ENCODE peak calls at places on chromosomes 7 and 10, in seven cellular contexts. H is OCI-LY7, L is H9, F is mammary epithelial cell, U is kidney, N is psoas muscle, G is left lung. S is an unnamed sample. For H3K4me1, the result is how much of the 10 kb centered on the place peaks cover.

GRCh38 chr10:19719320-19719719 is 96.9 kb upstream of the PLXDC2 start:
- DNase-seq in H (no peak), L (no peak), F (no peak), U (no peak), N (no peak), G (no peak), S (no peak)

GRCh38 chr7:88490911-88491310 is 184.2 kb upstream of the STEAP4 start:
- DNase-seq in H (no peak), L (no peak), F (no peak), U (no peak), N (no peak), G (no peak), S (no peak)

GRCh38 chr7:73876361-73876760 is 15.4 kb downstream of the TMEM270 start:
- DNase-seq in H (no peak), L (no peak), F (no peak), U (no peak), N (no peak), G (no peak), S (no peak)

GRCh38 chr10:22022257-22023051 is 18.9 kb upstream of the DNAJC1 start:
- DNase-seq in H (peak), L (no peak), F (no peak), U (no peak), N (peak), G (no peak), S (no peak)

GRCh38 chr10:129031233-129032150 is 435.5 kb upstream of the MGMT start:
- DNase-seq in H (peak), L (peak), F (peak), U (peak), N (peak), G (no peak), S (no peak)

GRCh38 chr7:46775776-46776175 is 806.1 kb downstream of the TNS3 start:
- DNase-seq in H (no peak), L (no peak), F (no peak), U (no peak), N (no peak), G (no peak), S (no peak)

GRCh38 chr7:107044347-107045194 is at the start of gene PRKAR2B:
- DNase-seq in H (peak), L (peak), F (peak), U (peak), N (peak), G (peak), S (no peak)

GRCh38 chr7:158316466-158317031 is 271.1 kb downstream of the PTPRN2 start:
- DNase-seq in H (no peak), L (peak), F (no peak), U (no peak), N (no peak), G (no peak), S (no peak)

GRCh38 chr10:22461891-22462290 is 116.6 kb downstream of the SPAG6 start:
- DNase-seq in H (no peak), L (no peak), F (no peak), U (no peak), N (no peak), G (no peak), S (no peak)

GRCh38 chr10:33279791-33280190 is 54.7 kb downstream of the NRP1 start:
- DNase-seq in H (no peak), L (no peak), F (peak), U (no peak), N (no peak), G (no peak), S (no peak)

GRCh38 chr10:44806895-44807294 is 104.2 kb upstream of the TMEM72 start:
- DNase-seq in H (no peak), L (no peak), F (no peak), U (no peak), N (no peak), G (no peak), S (no peak)

GRCh38 chr7:142583424-142583823 is 165.8 kb upstream of the PRSS1 start:
- DNase-seq in H (no peak), L (no peak), F (peak), U (no peak), N (peak), G (no peak), S (peak)

GRCh38 chr7:36653011-36653670 is 71.2 kb downstream of the AOAH start:
- DNase-seq in H (no peak), L (no peak), F (peak), U (no peak), N (no peak), G (no peak), S (no peak)

GRCh38 chr10:131231965-131232541 is 79.5 kb downstream of the TCERG1L start:
- DNase-seq in H (no peak), L (no peak), F (no peak), U (no peak), N (no peak), G (no peak), S (no peak)

GRCh38 chr7:29087840-29088169 is 58.5 kb downstream of the CPVL start:
- DNase-seq in H (no peak), L (no peak), F (no peak), U (no peak), N (no peak), G (no peak), S (no peak)

GRCh38 chr7:22140597-22140996 is 194.9 kb upstream of the CDCA7L start:
- DNase-seq in H (no peak), L (no peak), F (no peak), U (no peak), N (no peak), G (no peak), S (no peak)

GRCh38 chr7:22137026-22137425 is 191.3 kb upstream of the CDCA7L start:
- DNase-seq in H (no peak), L (no peak), F (no peak), U (no peak), N (no peak), G (no peak), S (no peak)

GRCh38 chr7:22138106-22138505 is 192.4 kb upstream of the CDCA7L start:
- DNase-seq in H (no peak), L (no peak), F (no peak), U (no peak), N (no peak), G (no peak), S (no peak)

GRCh38 chr7:22138886-22139285 is 193.2 kb upstream of the CDCA7L start:
- DNase-seq in H (no peak), L (no peak), F (no peak), U (no peak), N (no peak), G (no peak), S (no peak)

GRCh38 chr7:22137466-22137865 is 191.8 kb upstream of the CDCA7L start:
- DNase-seq in H (no peak), L (no peak), F (no peak), U (no peak), N (no peak), G (no peak), S (no peak)
- H3K4me1 ChIP-seq in H (under half), L (under half), F (under half), U (under half), N (under half), G (under half), S (under half)

GRCh38 chr10:79130255-79130654 is 61.5 kb downstream of the ZMIZ1 start:
- DNase-seq in H (no peak), L (no peak), F (no peak), U (no peak), N (no peak), G (no peak), S (no peak)

GRCh38 chr10:79130846-79131245 is 62.1 kb downstream of the ZMIZ1 start:
- DNase-seq in H (no peak), L (peak), F (no peak), U (no peak), N (no peak), G (no peak), S (no peak)

GRCh38 chr10:79131730-79132644 is 63.2 kb downstream of the ZMIZ1 start:
- DNase-seq in H (peak), L (no peak), F (no peak), U (no peak), N (no peak), G (no peak), S (no peak)

GRCh38 chr10:79133386-79133785 is 64.6 kb downstream of the ZMIZ1 start:
- DNase-seq in H (no peak), L (no peak), F (no peak), U (no peak), N (no peak), G (no peak), S (no peak)

DNA sequence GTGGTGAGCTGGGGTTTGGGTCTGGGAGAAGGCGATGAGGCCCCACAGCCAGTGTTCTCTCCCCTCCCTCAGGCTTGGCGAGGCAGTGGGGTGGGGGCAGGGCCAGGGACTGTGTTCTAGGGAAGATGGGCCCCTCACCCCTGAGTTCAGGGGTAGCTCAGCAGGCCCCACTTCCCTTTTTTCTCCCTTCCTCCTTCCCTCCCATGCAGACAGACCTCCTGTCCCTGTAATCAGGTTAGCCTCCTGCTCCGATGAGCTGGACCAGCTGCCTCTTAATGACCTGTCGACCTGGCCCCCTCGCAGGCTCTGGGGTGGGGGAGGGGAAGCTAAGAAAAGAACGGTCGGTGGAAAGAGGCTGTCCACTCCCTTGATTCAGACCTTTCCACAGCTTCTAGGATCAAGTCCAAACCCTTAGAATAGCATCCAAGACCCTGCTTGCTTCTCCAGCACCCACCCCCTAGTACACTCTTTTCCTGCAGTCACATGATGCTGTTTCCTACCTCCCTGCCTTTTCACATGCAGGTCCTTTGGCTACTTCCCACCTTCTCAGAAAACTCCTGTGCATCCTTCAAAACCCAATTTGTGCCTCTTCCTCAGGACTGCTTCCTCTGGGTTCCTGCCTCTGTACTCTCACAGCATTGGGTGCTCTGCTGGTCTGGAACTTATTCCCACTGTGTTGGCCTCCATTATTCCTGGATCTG is 64.1 kb downstream of the ZMIZ1 start:
- DNase-seq in H (peak), L (no peak), F (no peak), U (no peak), N (no peak), G (no peak), S (no peak)
- H3K4me1 ChIP-seq in H (half or more), L (under half), F (under half), U (under half), N (half or more), G (under half), S (under half)

DNA sequence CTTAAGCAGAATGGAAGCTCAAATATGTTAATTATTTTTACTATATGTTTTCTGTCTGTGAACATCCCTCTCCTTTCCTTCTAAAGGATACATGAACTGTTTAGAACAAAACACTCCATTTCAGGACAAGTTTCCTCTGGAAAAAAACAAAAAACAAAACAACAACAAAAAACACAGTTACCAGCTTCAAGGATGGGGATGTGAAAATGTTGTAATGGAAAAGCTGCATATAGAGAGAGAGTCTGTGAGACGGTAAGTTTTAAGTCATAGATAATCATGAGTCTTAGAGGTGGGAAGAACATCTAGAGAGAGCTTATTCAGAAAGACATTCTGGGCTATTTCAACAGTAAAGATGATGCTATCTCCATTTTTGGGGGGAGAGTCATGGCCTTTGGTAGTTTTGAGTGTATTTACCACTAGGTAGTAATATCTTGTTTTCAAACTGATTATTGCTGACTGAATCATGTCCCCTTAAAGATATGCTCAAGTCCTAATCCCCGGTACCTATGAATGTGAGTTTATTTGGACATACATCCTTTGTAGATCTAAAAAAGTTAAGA is 23.3 kb upstream of the INPP5F start:
- DNase-seq in H (no peak), L (no peak), F (no peak), U (no peak), N (no peak), G (no peak), S (no peak)
- H3K4me1 ChIP-seq in H (half or more), L (under half), F (under half), U (under half), N (under half), G (under half), S (half or more)

GRCh38 chr10:124977161-124977560 is 35.2 kb downstream of the ZRANB1 start:
- DNase-seq in H (no peak), L (no peak), F (no peak), U (no peak), N (no peak), G (no peak), S (no peak)
- H3K4me1 ChIP-seq in H (under half), L (under half), F (under half), U (under half), N (under half), G (under half), S (under half)

DNA sequence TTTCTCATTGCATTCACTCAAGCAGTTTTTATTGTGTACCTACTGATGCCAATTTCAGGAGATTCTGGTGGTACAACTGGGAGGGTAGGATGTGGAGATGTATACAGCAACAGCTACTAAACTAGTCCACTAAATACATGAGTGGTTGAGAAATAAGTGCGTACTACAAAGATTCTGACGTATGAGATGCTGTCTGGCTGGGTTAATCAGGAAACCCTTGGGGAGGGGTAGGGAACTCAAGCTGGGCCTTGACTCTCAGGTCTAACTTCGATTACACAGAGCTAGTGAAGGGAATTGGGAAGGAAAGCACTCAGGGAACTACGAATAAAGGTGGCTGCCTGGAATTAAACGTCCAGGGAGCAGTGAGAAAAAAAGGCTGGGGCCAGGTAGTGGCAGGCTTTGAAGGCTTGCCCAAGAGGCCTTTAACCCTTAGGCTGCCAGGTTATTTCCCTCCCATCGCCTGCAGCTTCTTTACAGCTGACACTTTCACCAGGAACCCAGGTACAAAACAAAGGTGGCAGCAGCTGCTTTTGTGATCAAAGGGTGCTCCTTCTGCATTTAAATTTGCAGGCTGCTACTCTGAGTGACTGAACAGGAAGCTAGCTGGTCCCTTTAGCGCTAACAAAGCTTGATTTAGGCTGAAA is 3.2 kb downstream of the MMS19 start:
- DNase-seq in H (peak), L (peak), F (no peak), U (no peak), N (no peak), G (no peak), S (no peak)
- H3K4me1 ChIP-seq in H (half or more), L (under half), F (under half), U (under half), N (half or more), G (under half), S (under half)

GRCh38 chr7:1708640-1709249 is 38.7 kb downstream of the ELFN1 start:
- DNase-seq in H (no peak), L (peak), F (no peak), U (peak), N (no peak), G (peak), S (no peak)

GRCh38 chr7:1709900-1710299 is 39.8 kb downstream of the ELFN1 start:
- DNase-seq in H (no peak), L (no peak), F (no peak), U (no peak), N (no peak), G (no peak), S (no peak)

GRCh38 chr7:1712907-1713501 is 42.9 kb downstream of the ELFN1 start:
- DNase-seq in H (no peak), L (no peak), F (no peak), U (peak), N (no peak), G (no peak), S (no peak)

GRCh38 chr7:1709281-1709680 is 39.2 kb downstream of the ELFN1 start:
- DNase-seq in H (no peak), L (no peak), F (no peak), U (peak), N (no peak), G (peak), S (no peak)

DNA sequence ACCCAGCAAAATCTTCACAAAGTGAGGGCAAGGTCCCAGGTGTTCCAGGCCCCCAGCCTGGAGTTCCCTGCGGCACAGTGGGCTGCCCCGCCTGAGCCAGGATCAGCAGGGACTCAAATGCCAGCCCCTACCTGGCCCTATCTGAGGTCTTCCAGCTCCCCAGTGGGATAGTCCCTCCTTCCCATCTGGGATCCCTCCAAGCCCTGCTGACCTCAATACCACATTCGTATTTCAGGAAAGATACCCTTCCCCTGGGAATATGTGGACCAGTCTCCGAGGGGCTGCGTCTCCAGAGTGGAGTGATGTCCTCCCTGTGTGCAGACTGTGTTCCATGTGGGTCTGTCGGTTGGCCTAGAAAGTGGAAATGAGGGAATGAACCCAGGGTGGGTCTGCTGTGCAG is 40.9 kb downstream of the ELFN1 start:
- DNase-seq in H (no peak), L (no peak), F (no peak), U (peak), N (no peak), G (no peak), S (no peak)
- H3K4me1 ChIP-seq in H (under half), L (under half), F (under half), U (under half), N (under half), G (under half), S (under half)

GRCh38 chr7:49781996-49782395 is 8.6 kb downstream of the VWC2 start:
- DNase-seq in H (no peak), L (no peak), F (no peak), U (no peak), N (no peak), G (no peak), S (no peak)
- H3K4me1 ChIP-seq in H (under half), L (under half), F (under half), U (under half), N (under half), G (under half), S (under half)

GRCh38 chr10:72258617-72259016 is 15.1 kb upstream of the DDIT4 start:
- DNase-seq in H (no peak), L (no peak), F (no peak), U (no peak), N (no peak), G (no peak), S (no peak)

GRCh38 chr10:72254891-72255568 is 18.7 kb upstream of the DDIT4 start:
- DNase-seq in H (no peak), L (peak), F (peak), U (peak), N (peak), G (peak), S (no peak)

GRCh38 chr10:72255977-72256729 is 17.6 kb upstream of the DDIT4 start:
- DNase-seq in H (no peak), L (no peak), F (peak), U (no peak), N (no peak), G (no peak), S (no peak)

GRCh38 chr10:72259491-72260214 is 14.1 kb upstream of the DDIT4 start:
- DNase-seq in H (peak), L (no peak), F (no peak), U (no peak), N (no peak), G (no peak), S (no peak)

DNA sequence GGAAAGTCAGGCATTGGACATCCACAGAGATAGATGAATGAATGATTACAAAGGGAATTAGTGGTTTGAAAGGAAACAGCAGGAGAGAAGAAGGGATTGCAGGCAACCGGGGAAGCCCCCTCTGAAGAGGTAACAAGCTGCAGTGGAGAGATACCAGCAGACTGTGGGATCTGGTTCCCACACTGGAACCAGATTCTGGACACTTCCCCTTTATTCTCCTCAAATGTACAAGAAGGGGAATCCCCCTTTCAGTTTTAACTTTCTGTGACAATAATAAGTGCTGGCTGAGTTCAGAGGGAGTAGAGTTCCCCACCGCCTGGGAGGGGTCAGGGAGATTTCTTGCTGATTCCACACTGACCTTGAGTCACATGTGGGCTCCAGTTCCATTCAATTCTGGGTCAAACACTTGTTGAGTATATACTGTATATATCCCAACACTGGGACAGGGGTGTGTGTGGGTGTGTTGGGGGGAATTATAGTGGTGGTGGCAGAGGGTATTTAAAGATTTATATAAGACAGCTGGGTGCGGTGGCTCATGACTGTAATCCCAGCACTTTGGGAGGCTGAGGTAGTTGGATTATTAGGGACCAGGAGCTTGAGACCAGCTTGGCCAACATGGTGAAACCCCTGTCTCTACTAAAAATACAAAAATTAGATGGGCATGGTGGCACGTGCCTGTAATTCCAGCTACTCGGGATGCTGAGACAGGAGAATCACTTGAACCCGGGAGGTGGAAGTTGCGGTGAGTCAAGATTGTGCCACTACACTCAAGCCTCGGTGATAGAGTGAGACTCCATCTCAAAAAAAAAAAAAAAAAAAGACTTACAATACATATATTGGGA is 16.5 kb upstream of the DDIT4 start:
- DNase-seq in H (peak), L (no peak), F (no peak), U (no peak), N (no peak), G (no peak), S (peak)
- H3K4me1 ChIP-seq in H (half or more), L (under half), F (half or more), U (under half), N (half or more), G (under half), S (half or more)